ENCODE peak calls at places on chromosome 7, in seven cellular contexts. A is Panc1, H is stomach, S is transverse colon, M is HepG2, K is endothelial cell of umbilical vein, Z is spleen. W is an unnamed sample. For H3K9me3, the result is how much of the 10 kb centered on the place peaks cover.

GRCh38 chr7:12638851-12639467 is 48.5 kb upstream of the ARL4A start:
- DNase-seq in A (no peak), H (no peak), S (no peak), M (peak), K (peak), Z (no peak), W (no peak)

GRCh38 chr7:42964849-42965805 is 33.0 kb downstream of the MRPL32 start:
- DNase-seq in A (no peak), H (no peak), S (no peak), M (no peak), K (no peak), Z (no peak), W (no peak)

GRCh38 chr7:141217938-141218337 is 144.1 kb downstream of the TMEM178B start:
- DNase-seq in A (no peak), H (no peak), S (no peak), M (no peak), K (no peak), Z (no peak), W (no peak)

GRCh38 chr7:108650487-108650886 is 80.8 kb downstream of the DNAJB9 start:
- DNase-seq in A (no peak), H (no peak), S (no peak), M (no peak), K (peak), Z (no peak), W (no peak)

GRCh38 chr7:66727058-66727457 is 13.5 kb upstream of the RABGEF1 start:
- DNase-seq in A (no peak), H (no peak), S (no peak), M (no peak), K (no peak), Z (no peak), W (no peak)

GRCh38 chr7:14233026-14233897 is 243.8 kb upstream of the ETV1 start:
- DNase-seq in A (no peak), H (no peak), S (no peak), M (no peak), K (no peak), Z (no peak), W (no peak)

GRCh38 chr7:123674399-123675091 is 18.9 kb downstream of the LMOD2 start:
- DNase-seq in A (no peak), H (no peak), S (no peak), M (no peak), K (no peak), Z (no peak), W (no peak)

GRCh38 chr7:129781856-129782256 is 170.3 kb downstream of the NRF1 start:
- DNase-seq in A (no peak), H (no peak), S (no peak), M (no peak), K (no peak), Z (peak), W (no peak)

GRCh38 chr7:110766874-110767273 is 324.1 kb upstream of the LRRN3 start:
- DNase-seq in A (no peak), H (no peak), S (no peak), M (no peak), K (peak), Z (no peak), W (no peak)

GRCh38 chr7:32616625-32617024 is 121.3 kb downstream of the AVL9 start:
- DNase-seq in A (peak), H (no peak), S (no peak), M (no peak), K (peak), Z (no peak), W (no peak)

GRCh38 chr7:137977173-137977572 is 24.7 kb downstream of the CREB3L2 start:
- DNase-seq in A (no peak), H (no peak), S (no peak), M (no peak), K (no peak), Z (no peak), W (no peak)

GRCh38 chr7:152894295-152895170 is 135.0 kb downstream of the ACTR3B start:
- DNase-seq in A (no peak), H (no peak), S (no peak), M (peak), K (no peak), Z (peak), W (no peak)

GRCh38 chr7:74490546-74490945 is 36.8 kb downstream of the GTF2IRD1 start:
- DNase-seq in A (no peak), H (no peak), S (no peak), M (no peak), K (no peak), Z (no peak), W (no peak)

GRCh38 chr7:127251458-127252379 is 1.0 kb downstream of the GRM8 start:
- DNase-seq in A (no peak), H (no peak), S (peak), M (no peak), K (no peak), Z (peak), W (no peak)

GRCh38 chr7:30427296-30428080 is 51.1 kb downstream of the NOD1 start:
- DNase-seq in A (no peak), H (no peak), S (no peak), M (no peak), K (no peak), Z (no peak), W (no peak)

GRCh38 chr7:151008511-151009323 is 15.6 kb downstream of the ATG9B start:
- DNase-seq in A (no peak), H (no peak), S (peak), M (peak), K (peak), Z (peak), W (no peak)

GRCh38 chr7:10940748-10941358 is 32.8 kb upstream of the PHF14 start:
- DNase-seq in A (no peak), H (no peak), S (peak), M (no peak), K (no peak), Z (no peak), W (no peak)

DNA sequence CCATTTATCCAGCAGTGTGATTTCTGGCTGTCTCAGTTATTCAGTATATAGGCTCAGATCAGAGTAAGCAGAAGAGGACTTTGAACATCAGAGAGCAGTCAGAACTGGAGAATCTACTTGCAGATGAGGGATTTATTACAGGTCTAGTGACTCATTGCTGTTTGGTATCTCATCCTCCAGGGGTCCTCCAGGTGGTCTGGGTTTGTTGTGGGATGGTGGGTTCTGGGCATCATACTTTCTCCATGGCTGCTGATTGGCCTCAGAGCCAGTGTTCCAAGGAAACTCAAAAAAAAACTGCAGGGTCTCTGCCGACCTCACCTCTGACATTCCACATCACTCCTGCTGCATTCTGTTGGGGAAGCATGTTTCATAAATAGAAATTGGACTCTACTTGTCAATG is 214.8 kb downstream of the CNTNAP2 start:
- DNase-seq in A (no peak), H (no peak), S (no peak), M (no peak), K (no peak), Z (no peak), W (no peak)
- H3K27ac ChIP-seq in A (no peak), H (no peak), S (no peak), M (no peak), K (no peak), Z (no peak), W (no peak)

GRCh38 chr7:28178537-28178936 is 2.1 kb downstream of the JAZF1 start:
- DNase-seq in A (no peak), H (no peak), S (no peak), M (no peak), K (no peak), Z (no peak), W (no peak)

GRCh38 chr7:28179081-28180030 is 1.2 kb downstream of the JAZF1 start:
- DNase-seq in A (no peak), H (peak), S (peak), M (no peak), K (peak), Z (peak), W (no peak)

GRCh38 chr7:28180031-28180363 is 598 bp downstream of the JAZF1 start:
- DNase-seq in A (no peak), H (no peak), S (no peak), M (no peak), K (no peak), Z (no peak), W (no peak)

GRCh38 chr7:28181921-28182517 is 1.4 kb upstream of the JAZF1 start:
- DNase-seq in A (no peak), H (no peak), S (no peak), M (no peak), K (no peak), Z (no peak), W (no peak)

GRCh38 chr7:28180364-28181147 is at the start of gene JAZF1:
- DNase-seq in A (no peak), H (peak), S (peak), M (no peak), K (peak), Z (peak), W (peak)
- TF ChIP-seq POLR2AphosphoS5 in A (no peak), H (no peak), S (no peak), M (no peak), K (no peak), Z (peak), W (no peak)

DNA sequence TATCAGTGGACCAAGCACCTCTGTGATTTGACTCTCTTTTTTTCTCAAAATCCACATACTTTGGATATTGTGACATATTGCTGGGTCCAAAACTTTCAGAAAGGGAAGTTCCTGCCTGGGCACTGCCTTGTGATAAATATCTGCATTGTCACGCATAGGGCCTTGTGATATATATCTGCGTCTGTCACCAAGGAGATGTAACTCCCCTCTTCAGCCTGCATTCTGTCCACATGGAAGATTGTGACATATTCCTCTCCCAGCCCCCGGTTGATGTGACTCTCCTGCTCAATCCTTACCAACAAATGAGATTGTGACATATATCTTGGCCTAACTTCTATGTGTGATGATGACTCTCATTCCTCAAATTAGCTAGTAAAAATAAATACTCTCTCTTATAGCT is 25.4 kb upstream of the ZNF107 start:
- DNase-seq in A (no peak), H (no peak), S (no peak), M (no peak), K (no peak), Z (no peak), W (no peak)
- H3K9me3 ChIP-seq in A (under half), H (under half), S (under half), M (under half), K (under half), Z (under half), W (under half)

DNA sequence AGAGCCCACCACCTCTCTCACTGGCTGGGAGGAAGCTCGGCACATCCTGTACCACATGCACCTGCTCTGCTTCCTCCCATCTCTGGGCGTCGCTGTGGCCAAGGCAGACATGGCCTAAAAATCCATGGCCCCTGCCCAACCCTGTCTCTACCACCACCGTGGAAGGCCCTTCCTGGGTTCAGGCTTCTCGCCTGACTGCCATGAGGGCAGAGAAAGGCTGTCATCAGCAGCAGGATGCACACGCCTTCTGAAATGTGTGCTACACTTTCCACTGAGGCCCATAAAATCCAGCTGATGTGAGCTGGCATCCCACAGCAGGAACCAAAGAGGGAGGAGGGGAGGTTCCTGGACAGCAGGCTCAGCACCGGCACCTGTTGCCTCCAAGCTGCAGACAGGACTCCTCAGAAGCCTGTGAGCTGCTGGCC is 93.4 kb downstream of the PTPRN2 start:
- DNase-seq in A (no peak), H (no peak), S (no peak), M (no peak), K (no peak), Z (peak), W (no peak)
- H3K27ac ChIP-seq in A (no peak), H (no peak), S (no peak), M (no peak), K (no peak), Z (no peak), W (no peak)

GRCh38 chr7:517848-518629 is 1.6 kb downstream of the PDGFA start:
- DNase-seq in A (no peak), H (peak), S (peak), M (no peak), K (peak), Z (no peak), W (peak)

GRCh38 chr7:518630-519428 is 817 bp downstream of the PDGFA start:
- DNase-seq in A (no peak), H (peak), S (peak), M (no peak), K (peak), Z (no peak), W (peak)

GRCh38 chr7:520503-521161 is 986 bp upstream of the PDGFA start:
- DNase-seq in A (no peak), H (no peak), S (no peak), M (no peak), K (no peak), Z (no peak), W (no peak)

GRCh38 chr7:519974-520458 is 370 bp upstream of the PDGFA start:
- DNase-seq in A (no peak), H (peak), S (peak), M (no peak), K (peak), Z (no peak), W (no peak)

DNA sequence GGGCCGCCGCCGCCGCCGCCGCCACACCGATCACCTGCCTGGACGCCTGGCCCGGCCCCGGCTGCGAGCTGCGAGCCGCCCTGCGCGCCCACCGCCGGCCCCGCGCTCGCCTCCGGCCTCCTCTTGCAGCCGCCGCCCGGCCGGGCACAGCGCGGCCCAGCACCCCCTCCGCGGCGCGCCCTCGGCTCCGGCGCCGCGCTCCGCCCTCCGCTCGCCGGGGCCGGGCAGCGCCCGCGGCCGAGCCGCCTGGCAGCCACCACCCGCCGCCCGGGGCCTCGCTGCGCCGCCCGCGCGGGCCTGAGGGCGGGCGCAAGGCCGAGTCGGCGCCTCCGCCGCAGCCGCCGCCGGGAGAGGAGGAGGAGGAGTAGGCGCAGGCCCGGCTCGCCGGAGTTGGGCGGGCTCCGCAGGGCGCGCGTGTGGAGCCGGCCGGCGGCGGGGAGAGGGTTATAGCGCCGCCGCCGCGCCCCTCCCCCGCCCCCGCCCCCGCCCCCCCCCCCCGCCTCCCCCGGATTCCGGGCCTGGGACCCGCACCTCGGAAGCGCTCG is at the start of gene PDGFA:
- DNase-seq in A (no peak), H (peak), S (no peak), M (no peak), K (no peak), Z (no peak), W (no peak)
- TF ChIP-seq POLR2AphosphoS5 in A (peak), H (peak), S (peak), M (no peak), K (peak), Z (no peak), W (peak)

DNA sequence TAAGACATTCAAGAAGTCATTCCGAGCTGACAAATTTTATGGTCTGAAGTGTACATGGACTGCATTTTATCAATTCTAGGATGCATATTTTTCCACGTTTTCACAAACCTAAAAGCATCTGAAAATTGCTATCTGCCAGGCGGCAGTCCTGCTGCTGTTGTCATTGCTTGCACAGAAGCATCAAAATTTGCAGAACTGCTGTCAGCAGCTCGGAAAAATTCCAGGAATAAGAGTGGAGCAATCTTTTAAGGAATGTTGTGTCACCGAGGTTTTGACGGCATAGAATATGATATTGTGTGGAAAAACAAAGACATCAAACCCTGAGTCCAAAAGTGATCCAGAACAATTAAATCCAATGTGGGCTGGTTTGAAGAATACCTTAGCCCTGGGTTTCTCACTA is 61.4 kb downstream of the CHCHD3 start:
- DNase-seq in A (no peak), H (no peak), S (no peak), M (no peak), K (no peak), Z (no peak), W (no peak)
- H3K9me3 ChIP-seq in A (under half), H (under half), S (under half), M (under half), K (under half), Z (under half), W (under half)